ENCODE peak calls at places on chromosomes 11 and 22, in four cellular contexts. Z is BJ, T is astrocyte of the spinal cord, E is stomach. Y is an unnamed sample.

GRCh38 chr22:40484906-40485660 is 114.7 kb downstream of the SGSM3 start:
- DNase-seq in Z (no peak), T (no peak), E (no peak), Y (no peak)

GRCh38 chr11:3122775-3123201 is 42.3 kb downstream of the OSBPL5 start:
- DNase-seq in Z (no peak), T (no peak), E (no peak), Y (no peak)

GRCh38 chr11:43278302-43278956 is 33.4 kb upstream of the API5 start:
- DNase-seq in Z (no peak), T (peak; percentile 16), E (no peak), Y (no peak)

GRCh38 chr22:28882545-28882877 is 861 bp upstream of the ZNRF3 start:
- DNase-seq in Z (no peak), T (peak; percentile 21), E (no peak), Y (no peak)

GRCh38 chr11:30876656-30877371 is 290.7 kb upstream of the MPPED2 start:
- DNase-seq in Z (no peak), T (no peak), E (no peak), Y (no peak)

GRCh38 chr11:66607126-66607834 is 9.2 kb upstream of the RBM14 start:
- DNase-seq in Z (peak; percentile 12), T (peak; percentile 89), E (peak; percentile 53), Y (peak; percentile 69)

GRCh38 chr22:30159561-30160353 is 79.5 kb downstream of the HORMAD2 start:
- DNase-seq in Z (peak; percentile 7), T (peak; percentile 82), E (no peak), Y (peak; percentile 42)

GRCh38 chr22:22536916-22537315 is 16.8 kb upstream of the ZNF280A start:
- DNase-seq in Z (no peak), T (no peak), E (no peak), Y (no peak)

GRCh38 chr11:98964146-98964545 is 56.6 kb upstream of the CNTN5 start:
- DNase-seq in Z (no peak), T (no peak), E (no peak), Y (no peak)

GRCh38 chr22:45968751-45969413 is 8.1 kb downstream of the WNT7B start:
- DNase-seq in Z (no peak), T (peak; percentile 96), E (no peak), Y (no peak)

DNA sequence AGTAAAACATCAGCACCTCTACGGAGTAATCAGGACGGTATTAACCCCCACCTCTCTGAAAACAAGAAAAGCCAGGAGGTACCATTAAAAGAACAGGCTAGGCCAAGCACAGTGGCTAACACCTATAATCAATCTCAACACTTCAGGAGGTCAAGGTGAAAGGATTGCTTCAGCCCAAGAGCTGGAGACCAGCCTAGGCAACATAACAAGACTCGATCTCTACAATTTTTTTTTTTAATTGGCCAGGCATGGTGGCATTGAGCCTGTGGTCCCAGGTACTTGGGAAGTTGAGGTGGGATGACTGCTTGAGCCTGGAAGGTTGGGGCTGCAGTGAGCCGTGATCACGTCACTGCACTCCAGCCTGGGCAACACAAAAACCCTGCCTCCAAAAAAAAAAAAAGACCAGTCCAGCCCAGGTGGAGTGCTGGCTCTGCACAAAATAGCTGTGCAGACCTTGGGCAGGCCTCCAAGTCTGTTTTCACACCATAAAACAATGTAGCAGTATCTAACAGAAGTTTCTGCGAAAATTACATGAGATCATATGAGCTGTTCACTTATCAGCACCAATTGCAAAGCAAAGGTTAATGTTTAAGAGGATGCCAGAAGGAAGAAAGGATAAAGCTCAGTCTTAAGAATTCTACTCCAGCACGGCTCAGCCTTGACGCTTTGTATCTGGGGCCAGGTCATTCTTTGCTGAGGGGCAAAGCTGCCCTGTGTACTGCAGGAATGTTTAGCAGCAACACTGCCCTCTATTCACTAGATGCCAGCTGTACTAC is 14.8 kb downstream of the CHKA start:
- DNase-seq in Z (no peak), T (no peak), E (peak; percentile 80), Y (no peak)
- TF ChIP-seq CTCF in Z (no peak), T (no peak), E (no peak), Y (no peak)

GRCh38 chr11:35618497-35619029 is 303 bp downstream of the FJX1 start:
- DNase-seq in Z (no peak), T (no peak), E (no peak), Y (no peak)
- TF ChIP-seq CTCF in Z (no peak), T (no peak), E (no peak), Y (no peak)

GRCh38 chr11:33620423-33621120 is 80.1 kb downstream of the C11orf91 start:
- DNase-seq in Z (no peak), T (peak; percentile 84), E (no peak), Y (peak; percentile 18)

GRCh38 chr11:33622231-33622630 is 78.4 kb downstream of the C11orf91 start:
- DNase-seq in Z (no peak), T (peak; percentile 85), E (no peak), Y (no peak)

GRCh38 chr11:33618956-33619355 is 81.7 kb downstream of the C11orf91 start:
- DNase-seq in Z (no peak), T (no peak), E (no peak), Y (no peak)

GRCh38 chr11:33622806-33623205 is 77.8 kb downstream of the C11orf91 start:
- DNase-seq in Z (no peak), T (no peak), E (no peak), Y (no peak)

DNA sequence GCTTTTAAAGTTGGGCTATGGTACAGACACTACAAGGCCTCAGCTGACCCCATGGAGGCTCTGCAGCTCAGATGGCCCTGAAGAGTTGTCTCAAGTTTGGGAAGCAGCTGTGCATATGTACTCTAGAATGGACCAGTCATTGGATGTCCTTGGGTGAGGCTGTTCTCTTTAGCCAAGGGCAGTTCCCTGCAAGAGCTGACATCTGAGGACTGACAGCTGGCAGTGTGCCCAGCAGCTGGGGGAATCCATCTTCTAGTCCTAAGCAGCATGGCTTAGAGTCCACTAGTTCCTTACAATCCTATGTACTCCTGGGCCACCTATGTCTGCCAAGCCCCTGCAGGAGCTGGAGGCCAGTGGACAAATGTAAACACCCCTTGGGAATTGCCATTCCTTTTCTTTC is 76.5 kb downstream of the C11orf91 start:
- DNase-seq in Z (no peak), T (no peak), E (no peak), Y (no peak)
- TF ChIP-seq CTCF in Z (no peak), T (no peak), E (no peak), Y (no peak)

GRCh38 chr11:122656631-122657101 is 1.1 kb downstream of the UBASH3B start:
- DNase-seq in Z (no peak), T (peak; percentile 51), E (peak; percentile 64), Y (no peak)

GRCh38 chr11:122655527-122656072 is at the start of gene UBASH3B:
- DNase-seq in Z (no peak), T (peak; percentile 93), E (peak; percentile 77), Y (peak; percentile 64)

GRCh38 chr11:122652495-122652894 is 3.0 kb upstream of the UBASH3B start:
- DNase-seq in Z (no peak), T (no peak), E (no peak), Y (no peak)

GRCh38 chr11:122656073-122656630 is 630 bp downstream of the UBASH3B start:
- DNase-seq in Z (no peak), T (peak; percentile 75), E (peak; percentile 38), Y (no peak)

DNA sequence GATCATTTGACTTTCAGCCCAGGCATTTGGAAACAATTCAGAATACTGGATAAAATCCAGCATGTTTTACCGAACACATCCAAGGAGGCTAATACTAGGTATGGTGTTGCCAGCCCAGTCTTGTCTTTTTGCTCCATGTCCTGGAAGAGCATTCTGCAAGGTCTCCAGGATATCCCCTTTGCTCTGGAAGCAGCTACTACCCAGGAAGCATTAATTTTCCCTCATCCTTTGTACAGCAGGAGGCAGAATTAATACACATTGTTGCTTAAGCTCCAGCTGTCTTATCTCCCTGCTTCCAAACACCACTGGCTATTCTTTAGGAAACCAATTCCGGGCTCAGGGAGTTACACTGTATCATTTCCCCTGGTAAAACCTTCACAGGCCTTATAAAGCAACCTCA is 1.6 kb upstream of the UBASH3B start:
- DNase-seq in Z (no peak), T (peak; percentile 11), E (no peak), Y (no peak)
- TF ChIP-seq CTCF in Z (no peak), T (no peak), E (no peak), Y (peak; percentile 4)

GRCh38 chr11:77411238-77411637 is 62.7 kb downstream of the PAK1 start:
- DNase-seq in Z (no peak), T (peak; percentile 19), E (no peak), Y (no peak)

GRCh38 chr11:77410076-77410827 is 63.6 kb downstream of the PAK1 start:
- DNase-seq in Z (no peak), T (no peak), E (no peak), Y (no peak)

GRCh38 chr11:77413850-77414249 is 60.0 kb downstream of the PAK1 start:
- DNase-seq in Z (no peak), T (no peak), E (no peak), Y (no peak)

GRCh38 chr11:77412814-77413213 is 61.1 kb downstream of the PAK1 start:
- DNase-seq in Z (no peak), T (no peak), E (no peak), Y (no peak)

GRCh38 chr11:77411717-77412441 is 62.0 kb downstream of the PAK1 start:
- DNase-seq in Z (peak; percentile 46), T (peak; percentile 92), E (peak; percentile 90), Y (peak; percentile 54)
- TF ChIP-seq CTCF in Z (peak; percentile 39), T (no peak), E (no peak), Y (peak; percentile 8)

GRCh38 chr11:19812096-19812495 is 99.5 kb downstream of the NAV2 start:
- DNase-seq in Z (no peak), T (no peak), E (no peak), Y (no peak)

GRCh38 chr11:19813158-19813879 is 100.7 kb downstream of the NAV2 start:
- DNase-seq in Z (no peak), T (no peak), E (no peak), Y (no peak)

GRCh38 chr11:19812710-19813109 is 100.1 kb downstream of the NAV2 start:
- DNase-seq in Z (no peak), T (no peak), E (no peak), Y (no peak)

GRCh38 chr11:19816040-19816439 is 103.4 kb downstream of the NAV2 start:
- DNase-seq in Z (no peak), T (no peak), E (no peak), Y (no peak)

DNA sequence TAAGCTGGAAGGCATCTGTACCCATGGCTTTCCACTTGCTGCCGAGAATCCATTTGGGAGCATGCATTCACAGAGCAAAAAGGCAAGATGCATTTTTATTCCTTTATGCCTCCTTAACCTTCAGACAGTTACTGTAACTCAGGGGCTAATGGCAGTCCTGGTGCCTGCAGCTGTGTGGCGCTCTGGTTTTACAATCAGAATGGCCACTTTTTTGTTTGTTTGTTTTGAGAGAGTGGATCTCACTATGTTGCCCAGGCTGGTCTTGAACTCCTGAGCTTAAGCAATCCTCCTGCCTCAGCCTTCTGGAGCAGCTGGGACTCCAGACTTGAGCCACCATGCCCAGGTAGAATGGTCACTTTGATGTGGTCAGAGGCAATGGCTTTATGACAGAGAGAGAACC is 101.8 kb downstream of the NAV2 start:
- DNase-seq in Z (no peak), T (no peak), E (no peak), Y (no peak)
- TF ChIP-seq CTCF in Z (no peak), T (peak; percentile 19), E (no peak), Y (no peak)

DNA sequence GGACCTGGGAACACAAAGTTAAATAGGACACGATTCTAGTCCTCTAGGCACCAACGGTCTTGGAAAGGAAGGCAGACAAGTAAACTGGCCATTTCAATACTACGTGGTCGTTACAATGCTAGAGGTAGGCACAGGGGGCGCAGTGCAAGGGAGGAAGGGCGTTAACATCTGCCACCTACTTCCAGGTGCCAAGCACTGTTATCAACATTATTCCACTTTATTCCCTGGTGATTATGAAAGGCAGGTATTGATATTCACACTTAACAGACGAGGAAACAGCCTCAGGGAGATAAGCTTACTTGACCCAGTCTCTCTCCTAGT is 760 bp upstream of the TAF10 start:
- DNase-seq in Z (no peak), T (no peak), E (no peak), Y (no peak)
- TF ChIP-seq CTCF in Z (peak; percentile 59), T (peak; percentile 56), E (peak; percentile 42), Y (peak; percentile 48)

GRCh38 chr11:100329352-100329751 is 357.7 kb upstream of the ARHGAP42 start:
- DNase-seq in Z (no peak), T (no peak), E (no peak), Y (no peak)

GRCh38 chr11:100328626-100329340 is 358.3 kb upstream of the ARHGAP42 start:
- DNase-seq in Z (no peak), T (no peak), E (no peak), Y (no peak)
- TF ChIP-seq CTCF in Z (no peak), T (no peak), E (no peak), Y (no peak)

Y was measured in AG09319.